ENCODE peak calls at places on chromosomes 5 and 9, in ten cellular contexts. T, L, A, F, W, Z, V, O, Y and M are unnamed samples. For H3K4me1, the result is how much of the 10 kb centered on the place peaks cover.

GRCh38 chr5:68932830-68933434 is 160.9 kb upstream of the SLC30A5 start:
- DNase-seq in W (no peak), V (no peak), A (no peak), Y (no peak), F (peak), Z (peak), T (peak), O (peak), L (no peak), M (no peak)

GRCh38 chr5:126234563-126235195 is 188.5 kb upstream of the GRAMD2B start:
- DNase-seq in Z (peak), Y (no peak), O (peak), F (peak), T (no peak), L (no peak), V (no peak), W (peak), A (no peak), M (no peak)

GRCh38 chr5:173395257-173395932 is 67.2 kb upstream of the STC2 start:
- DNase-seq in F (no peak), Y (no peak), V (no peak), T (no peak), Z (peak), O (peak), L (no peak), W (peak), A (no peak), M (no peak)

GRCh38 chr5:14501353-14502162 is 80.0 kb upstream of the OTULINL start:
- DNase-seq in Z (no peak), W (no peak), L (no peak), O (no peak), V (no peak), Y (no peak), F (no peak), A (no peak), T (no peak), M (no peak)

GRCh38 chr5:138833726-138834480 is 41.2 kb downstream of the LRRTM2 start:
- DNase-seq in Y (no peak), A (no peak), W (no peak), Z (no peak), L (no peak), V (no peak), F (no peak), T (no peak), O (no peak), M (no peak)

GRCh38 chr9:96859461-96860198 is 5.3 kb upstream of the ZNF782 start:
- DNase-seq in O (no peak), L (no peak), Z (peak), Y (no peak), W (peak), T (no peak), A (no peak), V (no peak), F (no peak), M (no peak)

GRCh38 chr5:2698581-2698980 is 52.9 kb downstream of the IRX2 start:
- DNase-seq in A (no peak), W (no peak), T (no peak), F (no peak), Y (no peak), Z (no peak), O (no peak), L (no peak), V (no peak), M (no peak)

GRCh38 chr5:107523019-107523680 is 147.6 kb downstream of the EFNA5 start:
- DNase-seq in V (no peak), Y (no peak), L (no peak), Z (no peak), F (no peak), O (no peak), A (no peak), T (no peak), W (no peak), M (no peak)

DNA sequence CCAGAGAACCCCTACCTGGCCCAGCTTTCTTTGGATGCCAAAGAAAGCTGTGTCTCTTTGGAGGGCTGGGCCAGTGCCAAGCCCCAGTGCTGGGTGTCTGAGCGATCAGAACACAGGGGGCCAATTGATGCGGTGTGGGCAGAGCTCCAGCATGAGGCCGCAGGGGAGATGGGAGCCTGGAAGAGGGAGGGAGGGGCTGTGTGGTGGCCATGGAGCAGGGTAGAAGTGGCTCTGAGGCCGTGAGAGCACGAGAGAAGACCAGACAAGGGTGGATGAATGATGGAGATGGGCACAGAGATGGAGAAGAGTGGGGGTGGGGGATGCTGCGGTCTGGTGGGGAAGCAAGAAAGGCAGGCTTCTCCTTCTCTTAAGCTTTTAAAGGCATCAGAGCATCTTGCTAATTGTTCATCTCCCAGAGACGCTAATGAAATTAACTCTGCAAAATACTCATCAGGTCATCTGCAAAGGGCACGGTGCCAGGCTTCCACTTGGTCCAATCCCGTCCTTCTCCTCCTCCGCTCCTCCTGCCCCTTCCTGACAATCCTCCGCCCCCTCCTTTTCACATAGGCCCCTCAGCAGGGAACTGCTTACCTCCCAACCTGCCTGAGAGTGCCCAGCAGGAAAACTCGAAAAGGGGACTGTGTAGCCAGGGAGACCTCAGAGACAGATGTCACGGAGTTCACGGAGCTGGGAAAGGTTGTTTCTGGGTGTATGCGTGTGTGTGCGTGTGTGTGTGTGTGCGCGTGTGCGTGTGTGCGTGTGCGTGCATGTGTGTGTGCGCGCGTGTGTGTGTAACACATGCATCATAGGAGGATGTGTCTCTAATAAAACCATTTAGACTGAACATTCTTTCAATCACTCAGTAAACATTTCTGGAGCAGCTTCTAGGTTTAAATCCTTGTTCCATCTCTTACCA is 7.1 kb upstream of the UNC5A start:
- DNase-seq in T (no peak), Z (peak), A (no peak), L (no peak), O (no peak), W (no peak), Y (no peak), F (no peak), V (peak), M (no peak)
- H3K4me1 ChIP-seq in T (under half), Z (under half), A (under half), L (under half), O (under half), W (under half), Y (under half), F (under half), V (under half), M (under half)

GRCh38 chr5:65018763-65019162 is 250.0 kb downstream of the CWC27 start:
- DNase-seq in Y (no peak), F (no peak), L (no peak), O (no peak), W (no peak), Z (no peak), V (no peak), T (no peak), A (no peak), M (no peak)

GRCh38 chr5:65022932-65023331 is 254.2 kb downstream of the CWC27 start:
- DNase-seq in A (no peak), W (no peak), Z (no peak), L (no peak), V (no peak), T (no peak), F (no peak), O (no peak), Y (no peak), M (no peak)

GRCh38 chr5:65020492-65020891 is 251.8 kb downstream of the CWC27 start:
- DNase-seq in W (peak), O (no peak), T (no peak), A (no peak), F (no peak), Z (no peak), L (no peak), V (no peak), Y (no peak), M (no peak)

GRCh38 chr5:65024681-65025080 is 256.0 kb downstream of the CWC27 start:
- DNase-seq in V (no peak), O (no peak), W (no peak), Y (no peak), T (no peak), F (no peak), Z (no peak), A (no peak), L (no peak), M (no peak)

DNA sequence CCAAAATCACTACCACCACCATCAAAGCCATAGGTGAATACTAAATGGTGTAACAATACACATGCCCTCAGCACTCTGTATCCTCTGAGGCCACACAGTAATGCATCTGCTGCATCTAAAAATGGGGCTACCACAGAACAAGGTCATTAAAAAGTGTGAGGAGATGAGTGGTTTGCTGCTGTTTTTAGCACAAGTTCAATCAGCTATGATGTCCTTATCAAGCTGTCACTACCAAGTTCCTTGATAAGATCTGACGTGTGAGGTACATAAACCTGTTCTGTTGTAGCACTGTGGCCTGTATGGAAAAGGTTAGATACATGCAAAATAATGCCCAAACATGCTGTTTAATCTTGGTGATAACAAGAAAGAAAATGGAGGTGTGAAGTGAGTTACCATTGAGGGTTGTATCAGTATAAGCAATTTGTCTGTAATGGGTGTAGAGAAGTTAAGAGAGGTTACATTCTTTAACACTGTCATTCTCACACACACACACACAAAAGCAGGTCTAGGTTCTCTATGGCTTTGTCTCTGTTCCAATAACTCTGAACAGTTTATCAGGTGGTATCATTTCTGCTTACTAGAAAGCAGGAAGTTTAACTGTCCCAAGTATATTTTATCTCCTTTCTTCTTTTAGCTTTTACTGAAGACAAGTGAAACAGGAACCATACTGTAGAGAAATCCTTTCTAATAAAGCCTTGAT is 252.9 kb downstream of the CWC27 start:
- DNase-seq in Z (no peak), Y (no peak), W (no peak), L (no peak), O (no peak), V (no peak), A (no peak), T (peak), F (no peak), M (no peak)
- H3K27ac ChIP-seq in Z (no peak), Y (no peak), W (no peak), L (no peak), O (no peak), V (no peak), A (no peak), T (no peak), F (no peak), M (no peak)

GRCh38 chr5:38660194-38660668 is 103.8 kb upstream of the LIFR start:
- DNase-seq in T (no peak), Y (no peak), W (no peak), V (no peak), F (peak), L (no peak), A (peak), O (no peak), Z (peak), M (no peak)

GRCh38 chr5:38655691-38656090 is 99.2 kb upstream of the LIFR start:
- DNase-seq in F (no peak), O (no peak), W (no peak), A (no peak), V (no peak), Z (no peak), Y (no peak), T (no peak), L (no peak), M (no peak)

GRCh38 chr5:38662088-38662487 is 105.6 kb upstream of the LIFR start:
- DNase-seq in A (no peak), T (no peak), L (no peak), F (no peak), V (no peak), Z (no peak), W (no peak), Y (no peak), O (no peak), M (no peak)

GRCh38 chr5:38653389-38653788 is 96.9 kb upstream of the LIFR start:
- DNase-seq in O (no peak), V (no peak), T (no peak), Y (no peak), Z (no peak), F (no peak), W (no peak), L (no peak), A (no peak), M (no peak)

DNA sequence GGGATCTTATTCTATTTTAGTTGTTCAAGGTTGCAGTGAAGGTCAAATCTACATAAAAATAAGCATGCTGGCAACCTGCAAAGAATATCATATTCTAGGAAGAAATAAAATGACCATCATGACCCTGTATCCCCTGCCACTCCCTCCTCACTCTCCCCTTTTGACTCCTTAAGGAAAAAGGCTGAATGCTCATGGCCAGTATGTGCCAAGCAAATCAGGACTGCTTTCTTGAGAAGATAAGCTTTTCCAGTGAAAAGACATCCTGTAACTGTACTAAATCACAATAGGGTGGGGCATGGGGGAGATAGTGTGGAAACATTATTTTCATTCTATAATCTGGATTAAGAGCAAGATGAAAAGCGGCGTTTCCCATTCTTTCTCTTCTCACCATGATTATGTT is 100.6 kb upstream of the LIFR start:
- DNase-seq in T (no peak), Y (no peak), W (no peak), O (no peak), Z (no peak), A (no peak), V (no peak), L (no peak), F (no peak), M (no peak)
- H3K4me1 ChIP-seq in T (under half), Y (under half), W (under half), O (under half), Z (under half), A (under half), V (under half), L (under half), F (under half), M (under half)

DNA sequence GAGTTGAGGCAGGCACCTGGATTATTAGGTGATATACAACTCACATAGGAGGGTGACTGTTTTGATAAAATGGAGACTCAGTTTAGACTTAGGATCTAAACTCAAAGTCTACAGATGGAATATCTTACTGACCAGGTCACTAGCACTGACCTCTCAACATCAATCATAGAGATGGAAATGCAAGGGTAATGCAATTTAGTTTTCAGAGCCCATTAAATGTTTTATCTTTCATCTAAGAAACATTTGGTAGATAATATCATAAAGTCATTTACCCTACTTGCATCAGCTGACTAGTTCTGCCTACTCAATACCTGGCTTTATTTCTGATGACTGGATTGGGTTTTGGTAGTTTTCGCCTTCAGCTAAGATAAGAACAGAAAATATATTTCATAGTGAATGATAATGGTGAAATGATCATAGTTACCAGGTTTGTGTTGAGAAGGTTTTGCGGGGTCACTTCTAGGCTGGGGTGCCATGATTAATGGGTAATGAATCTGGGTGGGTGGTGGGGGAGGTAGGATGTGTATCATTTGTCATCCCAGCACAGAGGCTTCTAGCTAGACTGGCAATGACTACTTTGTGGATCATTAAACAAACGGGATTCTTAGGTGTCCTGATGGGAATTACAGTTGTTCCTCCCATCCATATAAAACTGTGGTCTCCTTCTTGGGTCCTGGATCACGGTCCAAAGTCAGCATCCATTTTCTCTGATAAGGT is 173.4 kb downstream of the PPP2R2B start:
- DNase-seq in A (no peak), Y (no peak), W (no peak), O (no peak), T (no peak), V (no peak), Z (no peak), F (no peak), L (no peak), M (no peak)
- H3K27ac ChIP-seq in A (no peak), Y (no peak), W (no peak), O (no peak), T (no peak), V (no peak), Z (no peak), F (no peak), L (no peak), M (no peak)

GRCh38 chr5:54528633-54529032 is 11.1 kb downstream of the SNX18 start:
- DNase-seq in A (no peak), W (no peak), L (no peak), F (no peak), Y (no peak), O (no peak), Z (no peak), V (no peak), T (no peak), M (no peak)
- H3K4me1 ChIP-seq in A (half or more), W (under half), L (half or more), F (under half), Y (half or more), O (under half), Z (half or more), V (half or more), T (under half), M (under half)

DNA sequence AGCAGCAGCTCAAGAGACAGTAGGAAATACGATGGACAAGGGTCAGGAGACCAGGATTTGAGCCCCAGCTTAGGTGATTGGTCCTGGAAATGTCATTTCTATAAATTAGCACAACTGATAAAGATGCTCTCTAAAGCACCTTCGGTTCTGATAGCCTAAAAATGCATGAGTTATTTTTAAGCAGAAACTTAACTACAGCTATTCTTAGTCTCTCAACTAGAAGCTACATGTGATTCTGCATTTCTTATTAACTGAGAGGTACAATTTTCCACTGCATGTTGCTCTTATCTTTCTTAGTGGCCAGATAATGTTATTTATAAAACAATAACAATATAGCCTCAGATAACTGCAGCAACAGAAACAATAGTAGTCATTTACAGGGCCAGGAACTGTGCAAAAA is 136.4 kb downstream of the GRIA1 start:
- DNase-seq in Z (no peak), L (no peak), W (no peak), A (no peak), T (no peak), O (no peak), F (no peak), Y (no peak), V (no peak), M (no peak)
- H3K27ac ChIP-seq in Z (no peak), L (no peak), W (no peak), A (no peak), T (no peak), O (no peak), F (no peak), Y (no peak), V (no peak), M (no peak)

GRCh38 chr9:87127543-87127942 is 180.2 kb upstream of the GAS1 start:
- DNase-seq in V (no peak), A (no peak), Y (no peak), Z (no peak), W (no peak), F (no peak), O (no peak), T (no peak), L (no peak), M (no peak)
- H3K4me1 ChIP-seq in V (under half), A (under half), Y (under half), Z (under half), W (under half), F (under half), O (under half), T (under half), L (under half), M (under half)

GRCh38 chr5:31106259-31106658 is 87.2 kb upstream of the CDH6 start:
- DNase-seq in F (no peak), Y (no peak), T (no peak), W (no peak), V (no peak), O (no peak), Z (peak), L (no peak), A (no peak), M (no peak)
- H3K27ac ChIP-seq in F (no peak), Y (no peak), T (no peak), W (peak), V (no peak), O (no peak), Z (no peak), L (no peak), A (no peak), M (peak)

DNA sequence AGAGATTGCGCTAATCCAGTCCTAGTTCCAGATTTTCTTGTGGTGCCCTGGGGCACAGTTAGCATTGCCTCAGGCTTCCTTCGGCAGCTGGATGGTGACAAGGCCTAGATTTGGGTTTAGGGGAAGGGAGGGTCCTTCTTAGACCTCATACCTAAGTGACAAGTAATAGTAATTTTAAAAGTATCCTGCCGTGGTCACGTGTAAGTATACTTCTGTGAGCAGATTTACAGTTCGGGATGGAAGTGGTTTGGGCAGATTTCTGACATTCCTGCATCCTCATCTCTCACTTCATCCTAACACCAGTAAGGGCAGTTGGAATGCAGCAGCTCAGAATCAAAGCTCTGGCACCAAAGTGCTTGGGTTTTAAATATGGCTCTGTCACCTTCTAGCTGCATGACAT is 71.6 kb downstream of the LRRC70 start:
- DNase-seq in Y (no peak), A (no peak), V (no peak), O (no peak), T (no peak), Z (no peak), W (peak), L (no peak), F (no peak), M (no peak)
- H3K4me1 ChIP-seq in Y (under half), A (under half), V (under half), O (under half), T (under half), Z (under half), W (under half), L (under half), F (under half), M (under half)

DNA sequence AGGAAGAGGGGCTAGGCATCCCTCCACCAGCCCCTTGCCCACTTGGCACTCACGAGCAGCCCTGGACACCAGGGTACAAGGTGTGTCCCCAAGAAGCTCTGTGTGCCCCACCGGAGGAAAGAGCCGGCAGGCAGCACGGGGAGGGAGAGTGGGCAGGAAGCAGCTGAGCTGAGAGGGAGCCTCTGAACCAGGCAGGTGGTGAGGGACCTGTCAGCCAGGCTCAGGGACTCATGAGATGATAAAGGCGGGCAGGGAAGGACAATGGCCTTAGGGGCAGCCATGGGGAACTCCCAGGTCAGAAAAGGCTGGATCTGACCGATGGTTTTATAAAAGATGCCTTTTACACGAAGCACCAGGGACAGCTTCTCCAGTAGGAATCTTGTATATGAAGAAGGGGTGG is 112.0 kb downstream of the VAV2 start:
- DNase-seq in T (no peak), Z (no peak), A (no peak), Y (no peak), L (no peak), O (no peak), V (peak), F (no peak), W (no peak), M (no peak)
- H3K27ac ChIP-seq in T (no peak), Z (no peak), A (no peak), Y (no peak), L (no peak), O (no peak), V (no peak), F (no peak), W (no peak), M (no peak)